ENCODE peak calls at places on chromosomes 5 and 9, in five cellular contexts. O is foreskin fibroblast, Y is omental fat pad, I is lower lobe of right lung, G is progenitor cell of endocrine pancreas. A is an unnamed sample.

GRCh38 chr9:117344892-117345660 is 69.8 kb downstream of the ASTN2 start:
- DNase-seq in O (no peak), Y (no peak), I (no peak), G (no peak), A (no peak)

GRCh38 chr9:109278848-109279247 is 42.0 kb downstream of the EPB41L4B start:
- DNase-seq in O (no peak), Y (no peak), I (no peak), G (no peak), A (no peak)

GRCh38 chr9:14542071-14542470 is 151.2 kb downstream of the ZDHHC21 start:
- DNase-seq in O (no peak), Y (no peak), I (no peak), G (no peak), A (no peak)

GRCh38 chr5:135445306-135445940 is 1.7 kb downstream of the DCANP1 start:
- DNase-seq in O (no peak), Y (no peak), I (no peak), G (no peak), A (no peak)

GRCh38 chr9:109931623-109932022 is 151.6 kb downstream of the PALM2AKAP2 start:
- DNase-seq in O (no peak), Y (no peak), I (no peak), G (no peak), A (no peak)

GRCh38 chr5:151141535-151141934 is 16.0 kb downstream of the ANXA6 start:
- DNase-seq in O (no peak), Y (no peak), I (no peak), G (no peak), A (peak)

GRCh38 chr5:55578771-55579170 is 44.0 kb upstream of the PLPP1 start:
- DNase-seq in O (no peak), Y (no peak), I (no peak), G (no peak), A (no peak)

GRCh38 chr5:95841914-95842812 is 19.6 kb upstream of the GLRX start:
- DNase-seq in O (peak), Y (no peak), I (no peak), G (no peak), A (no peak)

GRCh38 chr9:115109486-115109885 is 8.5 kb downstream of the TNC start:
- DNase-seq in O (peak), Y (no peak), I (no peak), G (no peak), A (no peak)

GRCh38 chr5:121630402-121630801 is 221.3 kb upstream of the FTMT start:
- DNase-seq in O (peak), Y (no peak), I (no peak), G (no peak), A (no peak)

GRCh38 chr5:14143843-14144585 is 872 bp downstream of the TRIO start:
- DNase-seq in O (peak), Y (no peak), I (peak), G (peak), A (peak)

GRCh38 chr9:135904121-135904520 is 3.2 kb downstream of the CAMSAP1 start:
- DNase-seq in O (no peak), Y (no peak), I (no peak), G (no peak), A (no peak)

DNA sequence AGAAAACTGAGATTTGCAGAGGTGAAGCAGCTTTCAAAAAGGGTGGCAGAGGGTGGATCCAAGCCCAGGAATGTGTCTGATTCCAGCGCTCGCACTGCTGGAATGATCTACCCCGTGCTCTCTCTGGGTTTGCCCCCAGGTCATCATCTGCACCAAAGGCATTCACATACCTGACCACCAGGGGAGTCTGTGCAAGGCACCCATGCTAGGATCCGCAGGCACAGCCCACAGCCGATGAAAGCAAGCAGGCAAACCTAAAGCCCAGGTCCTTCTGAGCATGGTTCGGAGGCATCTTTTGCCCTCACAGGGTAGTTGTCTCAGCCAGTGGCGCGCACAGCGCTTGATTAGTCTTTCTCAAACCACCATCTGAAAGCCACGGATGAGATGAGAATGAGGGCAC is 56.6 kb downstream of the TEK start:
- DNase-seq in O (no peak), Y (no peak), I (no peak), G (peak), A (no peak)
- TF ChIP-seq CTCF in O (no peak), Y (no peak), I (no peak), G (peak), A (no peak)

GRCh38 chr5:38663276-38663675 is 106.8 kb upstream of the LIFR start:
- DNase-seq in O (no peak), Y (no peak), I (no peak), G (no peak), A (no peak)

GRCh38 chr5:38670066-38670465 is 113.6 kb upstream of the LIFR start:
- DNase-seq in O (no peak), Y (no peak), I (no peak), G (no peak), A (no peak)

GRCh38 chr5:38667499-38667776 is 111.0 kb upstream of the LIFR start:
- DNase-seq in O (no peak), Y (no peak), I (no peak), G (no peak), A (no peak)

GRCh38 chr5:38670878-38671277 is 114.4 kb upstream of the LIFR start:
- DNase-seq in O (peak), Y (no peak), I (no peak), G (no peak), A (no peak)

DNA sequence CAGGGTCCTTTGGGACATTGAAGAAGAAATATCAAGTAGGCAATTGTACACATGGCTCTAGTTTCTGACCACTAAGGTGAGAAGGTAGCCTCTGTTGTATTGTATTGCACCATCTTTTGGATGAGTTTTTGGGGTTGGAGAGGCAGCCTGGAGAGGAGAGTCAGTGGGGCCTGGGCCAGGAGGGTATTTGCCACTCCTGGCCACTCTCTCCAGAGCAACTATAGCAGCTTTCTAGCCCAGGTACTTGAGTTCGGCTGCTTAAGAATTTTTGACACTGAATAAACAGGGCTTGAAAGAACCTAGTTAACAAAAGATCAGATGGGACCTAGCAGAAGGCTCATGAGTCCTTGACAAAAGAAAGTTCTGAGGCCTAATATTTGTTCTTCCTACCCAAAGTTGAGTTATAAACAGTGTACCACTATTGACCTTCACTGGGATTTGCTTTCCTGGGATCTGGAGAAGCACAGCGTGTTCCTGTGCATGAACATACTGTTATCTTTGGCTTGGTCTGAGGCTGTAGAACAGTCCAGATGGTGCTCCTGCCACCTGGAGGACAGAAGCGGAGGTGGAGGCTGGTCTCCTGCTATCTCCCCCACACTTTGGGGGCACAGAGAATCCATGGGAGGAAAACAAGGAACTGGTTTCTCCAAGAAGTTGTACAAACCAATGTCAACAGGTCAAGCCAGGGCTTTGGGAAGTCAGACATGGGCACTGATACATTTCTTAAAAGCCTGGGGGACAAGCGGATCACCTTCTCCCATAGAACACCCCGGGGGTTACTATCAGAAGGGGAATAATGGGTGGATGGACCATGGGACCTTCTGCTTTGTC is 110.4 kb upstream of the LIFR start:
- DNase-seq in O (peak), Y (no peak), I (peak), G (peak), A (no peak)
- TF ChIP-seq CTCF in O (peak), Y (peak), I (peak), G (peak), A (no peak)

GRCh38 chr5:129696636-129697035 is 51.3 kb upstream of the MINAR2 start:
- DNase-seq in O (no peak), Y (no peak), I (no peak), G (no peak), A (no peak)

DNA sequence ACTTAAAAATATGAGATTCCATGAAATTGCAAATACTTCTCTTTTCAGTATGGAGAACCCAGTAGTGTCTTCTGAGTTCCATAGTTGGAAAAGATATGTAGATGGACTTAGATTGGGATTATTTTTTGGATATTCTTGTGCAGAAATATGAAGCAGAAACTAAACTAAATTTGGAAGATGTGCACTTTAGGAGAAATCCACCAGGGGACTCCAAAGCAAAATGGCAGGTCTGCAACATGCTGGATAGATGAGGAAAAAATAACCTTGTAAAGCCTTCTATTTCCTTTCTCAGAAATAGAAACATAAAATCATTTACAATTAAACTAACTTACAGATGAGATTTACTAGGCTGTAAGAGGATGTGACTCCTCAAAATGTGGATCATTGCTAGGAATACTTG is 49.2 kb upstream of the MINAR2 start:
- DNase-seq in O (no peak), Y (no peak), I (no peak), G (no peak), A (no peak)
- TF ChIP-seq CTCF in O (peak), Y (no peak), I (no peak), G (no peak), A (no peak)

GRCh38 chr5:61330341-61330878 is 1.6 kb upstream of the ZSWIM6 start:
- DNase-seq in O (no peak), Y (no peak), I (peak), G (no peak), A (no peak)

GRCh38 chr5:61329729-61330128 is 2.3 kb upstream of the ZSWIM6 start:
- DNase-seq in O (no peak), Y (no peak), I (no peak), G (no peak), A (no peak)

GRCh38 chr5:61331407-61332368 is at the start of gene ZSWIM6:
- DNase-seq in O (peak), Y (peak), I (peak), G (peak), A (peak)

GRCh38 chr5:61332369-61332745 is 299 bp downstream of the ZSWIM6 start:
- DNase-seq in O (no peak), Y (no peak), I (peak), G (no peak), A (peak)

DNA sequence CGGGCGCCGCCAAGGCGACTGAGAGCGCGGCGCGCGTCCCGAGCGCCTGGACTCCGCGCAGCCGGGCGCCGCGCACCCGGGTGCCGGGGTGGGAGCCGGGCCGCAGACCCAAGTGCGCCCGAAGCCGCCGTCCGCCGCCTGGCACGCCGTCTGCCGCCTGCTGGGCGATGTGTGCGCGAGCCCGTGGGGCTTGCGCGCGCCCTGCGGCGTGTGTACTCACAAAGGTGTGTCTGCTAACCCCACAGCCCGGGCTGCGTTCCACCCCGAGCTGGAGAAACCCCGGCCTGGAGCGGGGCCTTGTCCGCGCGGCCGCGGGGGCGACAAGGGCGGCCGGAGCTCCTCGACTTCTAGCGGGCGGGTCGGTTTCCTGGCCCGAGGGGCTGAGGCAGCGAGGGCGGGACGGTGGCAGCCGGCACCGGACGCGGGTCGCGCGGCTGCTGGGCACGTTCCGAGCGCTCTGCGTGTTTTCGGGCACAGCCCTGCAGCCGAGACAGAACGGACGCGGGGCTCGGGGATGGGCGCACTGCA is 1.1 kb upstream of the ZSWIM6 start:
- DNase-seq in O (peak), Y (no peak), I (peak), G (peak), A (peak)
- TF ChIP-seq CTCF in O (peak), Y (peak), I (peak), G (peak), A (peak)

DNA sequence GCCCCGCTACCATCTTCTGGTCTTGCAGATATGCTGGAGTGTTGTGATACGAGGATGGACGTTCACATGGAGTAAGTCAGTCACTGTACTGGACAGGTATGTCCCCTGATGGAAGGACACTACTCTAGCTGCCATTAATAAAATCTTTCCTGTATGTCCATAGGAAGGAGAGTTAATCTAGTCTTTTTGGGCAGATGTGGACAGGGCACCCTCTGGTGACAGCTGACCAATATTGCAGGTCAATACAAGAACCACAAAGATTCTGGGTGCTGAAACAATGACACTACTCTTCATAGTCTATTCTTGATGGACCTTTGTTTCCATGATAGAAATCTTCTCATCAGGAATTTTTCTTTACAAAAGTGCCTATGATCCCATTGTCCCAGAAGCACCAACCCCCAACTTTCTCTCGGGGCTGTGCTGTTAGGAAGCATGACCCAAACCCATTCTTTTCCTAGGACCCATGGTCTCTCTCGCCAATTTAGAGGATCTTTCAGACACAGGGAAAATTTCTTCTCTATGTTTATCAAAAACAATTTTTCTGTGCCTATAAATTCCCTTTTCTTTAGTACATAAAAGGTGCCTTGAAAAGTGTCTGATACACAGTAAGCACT is 376.9 kb downstream of the DTWD2 start:
- DNase-seq in O (peak), Y (no peak), I (no peak), G (no peak), A (no peak)
- TF ChIP-seq CTCF in O (peak), Y (no peak), I (peak), G (peak), A (no peak)

DNA sequence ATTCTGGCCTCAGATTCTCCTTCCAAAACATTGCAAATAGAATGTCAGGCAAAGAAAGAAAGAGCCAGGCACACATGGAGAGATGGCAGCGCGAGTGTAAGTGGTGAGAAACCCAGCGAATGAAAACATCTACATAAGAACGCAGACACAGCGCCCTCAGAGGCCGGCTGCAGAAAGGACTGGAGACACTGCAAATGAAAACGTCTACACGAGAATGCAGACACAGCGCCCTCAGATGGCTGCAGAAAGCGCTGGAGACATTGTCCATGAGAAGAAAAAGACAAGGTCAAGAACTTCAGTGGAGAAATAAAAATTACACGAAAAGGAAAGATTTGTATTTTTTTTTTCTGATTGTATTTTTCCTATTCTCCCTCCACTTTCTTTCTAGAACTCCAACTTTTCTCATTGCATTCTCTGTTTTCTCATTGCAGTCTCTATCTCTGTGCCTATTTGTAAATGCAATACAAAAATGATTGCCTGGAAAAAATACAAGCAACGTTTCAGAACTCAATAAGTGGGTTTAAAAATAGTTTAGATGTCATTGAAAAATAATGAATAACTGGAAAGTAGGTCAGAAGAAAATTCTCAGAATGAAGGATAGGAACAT is 117.9 kb upstream of the LPCAT1 start:
- DNase-seq in O (peak), Y (peak), I (peak), G (peak), A (no peak)
- TF ChIP-seq CTCF in O (peak), Y (peak), I (peak), G (peak), A (peak)

DNA sequence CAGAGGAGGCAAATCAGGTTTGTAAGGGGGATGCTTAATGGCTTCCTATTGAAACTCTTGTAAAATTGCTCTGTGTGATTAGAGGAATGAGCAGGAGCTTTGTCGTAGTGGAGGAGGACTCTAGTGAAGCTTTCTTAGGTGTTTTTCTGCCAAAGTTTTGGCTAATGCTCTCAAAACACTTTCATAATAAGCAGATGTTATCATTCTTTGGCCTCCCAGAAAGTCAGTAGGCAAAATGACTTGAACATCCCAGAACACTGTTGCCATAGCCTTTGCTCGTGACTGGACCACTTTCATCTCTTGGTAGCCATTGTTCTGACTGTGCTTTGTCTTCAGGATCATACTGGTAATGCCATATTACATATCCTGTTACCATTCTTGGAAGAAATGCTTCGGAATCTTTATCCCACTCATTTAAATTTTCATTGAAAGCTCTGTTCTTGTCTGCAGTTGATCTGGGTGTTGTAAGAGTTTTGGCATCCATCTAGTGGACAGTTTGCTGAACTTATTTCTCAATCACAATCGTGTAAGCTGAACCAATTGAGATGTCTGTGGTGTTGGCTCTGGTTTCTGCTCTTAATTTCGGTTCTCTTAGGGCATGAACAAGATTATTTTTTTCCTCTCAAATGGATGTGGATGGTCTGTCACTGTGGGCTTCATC is 187.6 kb downstream of the COMMD10 start:
- DNase-seq in O (peak), Y (no peak), I (no peak), G (no peak), A (no peak)
- TF ChIP-seq CTCF in O (no peak), Y (no peak), I (no peak), G (no peak), A (no peak)

DNA sequence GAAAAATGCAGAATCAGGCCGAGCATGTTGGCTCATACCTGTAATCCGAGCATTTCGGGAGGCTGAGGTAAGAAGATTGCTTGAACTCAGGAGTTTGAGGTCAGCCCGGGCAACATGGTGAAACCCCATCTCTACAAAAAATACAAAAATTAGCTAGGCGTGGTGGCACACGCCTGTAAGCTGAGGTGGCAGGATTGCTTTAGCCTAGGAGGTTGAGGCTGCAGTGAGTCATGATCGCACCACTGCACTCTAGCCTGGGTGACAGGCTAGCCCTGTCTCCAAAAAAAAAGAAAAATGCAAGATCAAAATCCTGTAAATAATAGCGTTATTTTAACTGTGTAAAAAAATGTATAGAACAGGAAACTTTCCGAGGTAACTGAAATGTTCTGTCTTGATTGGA is 39.4 kb downstream of the RNF44 start:
- DNase-seq in O (peak), Y (no peak), I (no peak), G (no peak), A (no peak)
- TF ChIP-seq CTCF in O (no peak), Y (no peak), I (no peak), G (no peak), A (no peak)

DNA sequence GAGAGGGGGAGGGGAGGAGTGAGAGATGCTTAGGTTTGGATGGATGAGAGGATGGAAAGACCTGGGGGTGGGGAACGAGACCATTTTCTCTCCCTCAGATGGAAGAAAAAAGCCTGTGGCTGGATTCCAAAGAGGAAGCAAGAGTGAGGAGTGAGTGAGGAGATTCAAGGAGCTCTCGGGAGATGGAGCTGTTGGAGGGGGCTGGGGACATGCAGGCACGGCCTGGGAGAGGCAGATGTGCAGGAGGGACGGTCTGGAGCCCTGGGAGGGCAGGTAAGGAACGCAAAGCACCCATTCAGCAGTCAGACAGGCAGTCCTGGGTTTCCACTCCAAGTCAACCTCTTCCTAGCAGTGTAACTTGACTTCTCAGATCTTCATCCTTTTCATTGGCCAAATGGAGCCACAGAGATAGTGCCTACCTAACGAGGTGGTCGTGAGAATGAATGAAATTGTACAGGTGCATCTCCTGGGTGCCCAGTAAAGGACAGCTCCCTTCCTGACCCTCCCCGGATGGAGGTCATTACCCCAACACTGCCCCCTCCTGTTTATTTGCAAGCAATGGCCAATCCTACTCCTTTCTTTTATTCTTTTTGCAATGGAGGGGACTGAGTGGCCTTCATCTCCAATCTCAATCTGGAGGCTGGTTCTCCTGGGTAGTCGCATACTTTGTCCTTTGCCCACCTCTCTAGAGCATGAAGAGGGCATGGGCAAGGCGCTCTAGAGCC is 52.2 kb downstream of the PCDH1 start:
- DNase-seq in O (no peak), Y (no peak), I (no peak), G (no peak), A (no peak)
- TF ChIP-seq CTCF in O (no peak), Y (no peak), I (peak), G (peak), A (peak)

A was measured in natural killer cell.